ENCODE peak calls at places on chromosome 17, in five cellular contexts. L is K562, I is SK-N-SH, W is IMR-90, Y is GM12878. N is an unnamed sample.

GRCh38 chr17:38915639-38915995 is 9.8 kb upstream of the LASP1NB start:
- DNase-seq in L (no peak), Y (no peak), W (no peak), I (peak; percentile 47), N (no peak)

GRCh38 chr17:40915199-40915661 is 22.2 kb downstream of the KRT23 start:
- DNase-seq in W (peak; percentile 98), L (no peak), I (no peak), Y (peak; percentile 13), N (no peak)

GRCh38 chr17:30309591-30309990 is 17.8 kb upstream of the BLMH start:
- DNase-seq in L (no peak), I (no peak), W (no peak), Y (no peak), N (no peak)

GRCh38 chr17:44012874-44013273 is 1.9 kb downstream of the TMEM101 start:
- DNase-seq in Y (no peak), I (no peak), L (no peak), W (no peak), N (no peak)

GRCh38 chr17:82531431-82531881 is 11.9 kb downstream of the FOXK2 start:
- DNase-seq in Y (no peak), W (peak; percentile 92), I (no peak), L (no peak), N (no peak)

GRCh38 chr17:27982688-27983087 is 59.8 kb upstream of the NLK start:
- DNase-seq in I (no peak), Y (no peak), L (peak; percentile 63), W (no peak), N (no peak)

GRCh38 chr17:71287246-71287828 is 833.5 kb upstream of the SOX9 start:
- DNase-seq in Y (no peak), I (peak; percentile 34), W (no peak), L (no peak), N (no peak)

GRCh38 chr17:62664336-62665120 is 37.1 kb downstream of the MRC2 start:
- DNase-seq in W (no peak), L (no peak), Y (no peak), I (no peak), N (no peak)

GRCh38 chr17:75361344-75361743 is 44.1 kb downstream of the GRB2 start:
- DNase-seq in L (no peak), I (no peak), W (no peak), Y (no peak), N (no peak)

GRCh38 chr17:41697122-41697962 is 8.7 kb downstream of the EIF1 start:
- DNase-seq in I (no peak), W (peak; percentile 64), L (peak; percentile 63), Y (no peak), N (no peak)

GRCh38 chr17:76176701-76177574 is 35.9 kb upstream of the FOXJ1 start:
- DNase-seq in W (no peak), Y (no peak), L (no peak), I (no peak), N (no peak)

GRCh38 chr17:56175299-56175935 is 22.1 kb downstream of the ANKFN1 start:
- DNase-seq in W (no peak), Y (no peak), L (no peak), I (no peak), N (no peak)

GRCh38 chr17:36072431-36073121 is 8.5 kb downstream of the CCL18 start:
- DNase-seq in W (peak; percentile 10), L (peak; percentile 78), I (peak; percentile 62), Y (peak; percentile 69), N (peak; percentile 83)

GRCh38 chr17:76411247-76411646 is 26.8 kb downstream of the SPHK1 start:
- DNase-seq in W (no peak), L (no peak), Y (no peak), I (no peak), N (no peak)

GRCh38 chr17:29251969-29252866 is 5.6 kb downstream of the CRYBA1 start:
- DNase-seq in Y (no peak), W (peak; percentile 50), L (peak; percentile 34), I (peak; percentile 32), N (no peak)
- TF ChIP-seq CTCF in Y (peak; percentile 19), W (peak; percentile 44), L (peak; percentile 60), I (peak; percentile 67), N (peak; percentile 44)

DNA sequence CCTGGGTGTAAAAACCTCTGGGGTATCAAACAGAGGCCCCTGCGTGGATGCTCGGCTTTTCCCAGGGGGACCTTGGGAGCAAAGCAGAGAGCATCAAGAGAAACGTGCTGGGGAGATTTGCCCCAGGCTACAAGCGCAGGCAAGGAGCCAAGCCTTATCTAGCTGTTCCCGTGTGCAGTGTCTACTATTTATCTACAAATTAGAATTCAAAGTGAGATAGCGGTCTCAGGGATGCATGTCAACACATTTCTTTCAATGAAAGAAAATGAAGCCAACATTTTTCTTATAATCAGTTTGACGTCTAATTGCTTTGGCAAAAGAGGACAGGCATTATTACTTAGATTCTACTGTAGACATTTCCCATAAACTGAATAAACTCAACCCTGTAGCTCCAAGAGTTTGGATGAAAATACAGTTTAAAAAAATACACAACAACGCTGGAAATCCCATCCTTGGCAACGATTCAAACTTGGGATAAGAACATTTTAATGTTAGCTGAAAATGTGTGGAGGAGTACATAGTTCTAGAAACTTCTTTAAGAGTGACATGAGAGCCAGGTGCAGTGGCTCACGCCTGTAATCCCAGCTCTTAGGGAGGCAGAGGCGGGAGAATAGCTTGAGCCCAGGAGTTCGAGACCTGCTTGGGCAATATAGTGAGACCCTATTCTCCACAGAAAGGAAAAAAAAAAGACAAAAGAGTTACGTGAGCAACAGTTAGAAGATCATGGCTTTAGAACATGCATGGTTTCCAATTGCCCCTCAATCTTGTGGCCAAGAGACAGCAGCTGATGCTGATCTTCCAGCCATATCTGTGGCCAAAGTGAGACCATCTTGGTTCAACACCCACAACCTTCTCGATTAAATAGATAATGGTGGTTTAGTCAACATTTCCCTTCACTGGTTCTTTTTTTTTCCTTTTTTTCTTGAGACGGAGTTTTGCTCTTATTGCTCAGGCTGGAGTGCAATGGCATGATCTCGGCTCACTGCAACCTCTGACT is 7.2 kb downstream of the SPNS3 start:
- DNase-seq in I (peak; percentile 70), Y (no peak), L (peak; percentile 11), W (no peak), N (no peak)
- TF ChIP-seq USF2 in I (no peak), Y (no peak), L (no peak), W (no peak), N (no peak)

GRCh38 chr17:14270508-14270907 is 30.4 kb upstream of the HS3ST3B1 start:
- DNase-seq in L (no peak), I (no peak), Y (no peak), W (no peak), N (no peak)

GRCh38 chr17:14269473-14269872 is 31.4 kb upstream of the HS3ST3B1 start:
- DNase-seq in W (no peak), L (no peak), I (no peak), Y (no peak), N (no peak)

GRCh38 chr17:14268264-14268663 is 31.6 kb upstream of the CDRT15 start:
- DNase-seq in L (no peak), W (no peak), I (no peak), Y (no peak), N (no peak)
- TF ChIP-seq CTCF in L (no peak), W (no peak), I (peak; percentile 18), Y (no peak), N (no peak)

GRCh38 chr17:2688351-2689342 is 22.9 kb downstream of the CLUH start:
- DNase-seq in I (peak; percentile 29), W (no peak), L (no peak), Y (no peak), N (no peak)
- TF ChIP-seq USF2 in I (no peak), W (no peak), L (no peak), Y (no peak), N (no peak)

GRCh38 chr17:50148226-50149098 is 2.0 kb downstream of the PPP1R9B start:
- DNase-seq in W (peak; percentile 39), L (peak; percentile 57), I (peak; percentile 76), Y (peak; percentile 81), N (no peak)
- TF ChIP-seq CTCF in W (peak; percentile 39), L (no peak), I (peak; percentile 49), Y (no peak), N (no peak)